ENCODE peak calls at places on chromosomes 16 and 17, in four cellular contexts. T is tibial artery, C is GM23338, U is A549. Y is an unnamed sample.

GRCh38 chr17:6097005-6097279 is 26.8 kb downstream of the WSCD1 start:
- DNase-seq in T (peak), C (no peak), U (no peak), Y (no peak)

GRCh38 chr16:86490859-86491642 is 19.3 kb upstream of the FOXF1 start:
- DNase-seq in T (no peak), C (no peak), U (no peak), Y (no peak)

GRCh38 chr17:69492410-69493071 is 78.0 kb downstream of the MAP2K6 start:
- DNase-seq in T (no peak), C (peak), U (peak), Y (no peak)

GRCh38 chr17:27602721-27603445 is 28.1 kb upstream of the LGALS9 start:
- DNase-seq in T (peak), C (peak), U (peak), Y (no peak)

GRCh38 chr17:70137451-70138230 is 31.7 kb upstream of the KCNJ2 start:
- DNase-seq in T (peak), C (peak), U (peak), Y (peak)

GRCh38 chr17:70119961-70120360 is 44.9 kb downstream of the KCNJ16 start:
- DNase-seq in T (no peak), C (no peak), U (no peak), Y (no peak)

GRCh38 chr16:55492756-55493380 is 13.9 kb downstream of the MMP2 start:
- DNase-seq in T (no peak), C (no peak), U (no peak), Y (no peak)

GRCh38 chr17:45292696-45293412 is 24.0 kb downstream of the MAP3K14 start:
- DNase-seq in T (no peak), C (no peak), U (no peak), Y (no peak)

GRCh38 chr16:28200661-28201060 is 11.1 kb downstream of the XPO6 start:
- DNase-seq in T (no peak), C (no peak), U (no peak), Y (no peak)

GRCh38 chr16:54930034-54930938 is at the start of gene IRX5:
- DNase-seq in T (peak), C (peak), U (peak), Y (peak)

GRCh38 chr17:6471531-6472465 is 27.5 kb downstream of the PIMREG start:
- DNase-seq in T (no peak), C (peak), U (peak), Y (no peak)

GRCh38 chr16:2056681-2057407 is 9.1 kb downstream of the TSC2 start:
- DNase-seq in T (no peak), C (peak), U (no peak), Y (no peak)

GRCh38 chr17:77528516-77529327 is 388.0 kb downstream of the SEC14L1 start:
- DNase-seq in T (peak), C (peak), U (no peak), Y (no peak)

GRCh38 chr17:64698725-64699124 is 36.6 kb upstream of the SMURF2 start:
- DNase-seq in T (no peak), C (no peak), U (no peak), Y (no peak)

GRCh38 chr17:37787055-37787720 is 42.3 kb upstream of the HNF1B start:
- DNase-seq in T (no peak), C (no peak), U (peak), Y (peak)

GRCh38 chr17:5793899-5794298 is 209.6 kb upstream of the NLRP1 start:
- DNase-seq in T (no peak), C (peak), U (no peak), Y (no peak)

GRCh38 chr16:52022177-52022576 is 524.8 kb downstream of the TOX3 start:
- DNase-seq in T (no peak), C (no peak), U (no peak), Y (no peak)

GRCh38 chr17:16934133-16934795 is 37.7 kb downstream of the TNFRSF13B start:
- DNase-seq in T (peak), C (no peak), U (no peak), Y (no peak)

GRCh38 chr17:49365667-49366066 is 3.6 kb upstream of the ZNF652 start:
- DNase-seq in T (no peak), C (peak), U (peak), Y (no peak)

GRCh38 chr17:77306790-77307478 is 166.2 kb downstream of the SEC14L1 start:
- DNase-seq in T (no peak), C (no peak), U (no peak), Y (no peak)

GRCh38 chr17:57623620-57624019 is 121.5 kb downstream of the CCDC182 start:
- DNase-seq in T (peak), C (no peak), U (no peak), Y (no peak)

GRCh38 chr16:11402051-11402744 is 56.9 kb downstream of the RMI2 start:
- DNase-seq in T (no peak), C (no peak), U (no peak), Y (no peak)

GRCh38 chr16:23155445-23156049 is 6.3 kb upstream of the USP31 start:
- DNase-seq in T (no peak), C (peak), U (no peak), Y (no peak)

GRCh38 chr17:38598536-38598935 is 7.2 kb downstream of the SRCIN1 start:
- DNase-seq in T (no peak), C (peak), U (peak), Y (peak)

GRCh38 chr17:30915833-30916611 is 5.7 kb upstream of the ADAP2 start:
- DNase-seq in T (no peak), C (no peak), U (no peak), Y (no peak)

GRCh38 chr17:52158450-52159042 is at the start of gene CA10:
- DNase-seq in T (no peak), C (peak), U (no peak), Y (no peak)

GRCh38 chr16:53756329-53756996 is 52.5 kb downstream of the FTO start:
- DNase-seq in T (no peak), C (no peak), U (no peak), Y (peak)

GRCh38 chr16:11333010-11333409 is 12.2 kb upstream of the RMI2 start:
- DNase-seq in T (no peak), C (no peak), U (no peak), Y (no peak)

GRCh38 chr17:77834170-77835115 is 124.1 kb upstream of the TNRC6C start:
- DNase-seq in T (peak), C (no peak), U (peak), Y (no peak)

DNA sequence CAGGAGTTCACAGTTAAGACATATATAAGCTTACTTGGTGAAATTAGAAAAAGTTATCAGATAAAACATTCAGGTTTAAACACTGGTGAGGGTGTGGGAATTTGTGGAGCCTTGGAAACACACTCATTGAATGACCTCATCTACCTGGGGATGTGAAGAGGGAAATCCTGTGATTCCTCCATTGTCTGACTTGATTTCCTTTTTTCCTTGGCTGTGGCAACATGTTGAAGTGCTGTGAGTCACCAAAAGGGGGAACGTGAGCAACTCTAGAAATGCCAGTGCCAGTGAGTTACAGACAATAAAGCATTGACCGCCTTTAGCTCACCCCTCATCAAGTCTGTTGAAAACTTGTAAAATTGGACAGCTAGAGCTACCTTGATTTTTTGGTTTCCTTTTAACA is 1.8 kb downstream of the HMOX2 start:
- DNase-seq in T (no peak), C (peak), U (no peak), Y (peak)
- TF ChIP-seq CTCF in T (no peak), C (peak), U (no peak), Y (peak)

DNA sequence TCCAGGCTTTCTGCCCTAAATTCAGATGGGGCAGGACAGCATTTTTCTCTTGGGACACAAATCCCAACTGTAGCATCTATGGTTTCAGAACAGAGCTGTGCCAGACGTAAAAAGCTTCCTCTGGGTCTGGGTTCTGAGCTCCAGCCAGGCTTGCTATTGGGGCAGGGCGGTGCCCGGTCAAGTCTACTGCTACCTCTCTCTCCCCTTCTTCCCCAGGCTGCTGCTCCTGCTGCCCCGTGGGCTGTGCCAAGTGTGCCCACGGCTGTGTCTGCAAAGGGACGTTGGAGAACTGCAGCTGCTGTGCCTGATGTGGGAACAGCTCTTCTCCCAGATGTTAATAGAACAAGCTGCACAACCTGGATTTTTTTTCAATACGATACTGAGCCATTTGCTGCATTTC is 1.1 kb downstream of the MT1M start:
- DNase-seq in T (peak), C (no peak), U (no peak), Y (no peak)
- TF ChIP-seq CTCF in T (no peak), C (no peak), U (no peak), Y (no peak)

GRCh38 chr16:13453938-13454553 is 465.9 kb upstream of the ERCC4 start:
- DNase-seq in T (no peak), C (peak), U (peak), Y (no peak)
- TF ChIP-seq CTCF in T (no peak), C (peak), U (peak), Y (peak)

DNA sequence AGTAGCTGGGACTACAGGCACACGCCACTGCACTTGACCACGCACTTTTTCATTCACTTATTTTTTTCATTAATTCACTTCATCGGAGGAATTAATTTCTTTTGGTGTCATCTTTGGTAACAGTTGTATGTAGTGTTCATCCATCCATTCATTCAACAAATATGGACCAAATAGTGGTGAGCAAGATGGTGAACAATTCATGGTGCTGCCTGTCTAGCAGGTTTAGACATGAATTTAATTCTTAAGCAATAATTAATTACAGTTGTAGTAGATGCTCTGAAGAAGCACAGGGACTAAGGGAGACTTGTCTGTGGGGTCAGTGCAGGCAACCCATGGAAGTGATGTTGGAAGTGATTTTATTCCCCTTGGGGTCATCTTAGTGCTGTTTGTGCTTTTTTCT is 22.4 kb downstream of the GDE1 start:
- DNase-seq in T (no peak), C (no peak), U (no peak), Y (no peak)
- TF ChIP-seq CTCF in T (no peak), C (no peak), U (no peak), Y (no peak)

GRCh38 chr17:41417576-41418015 is 6.8 kb downstream of the KRT37 start:
- DNase-seq in T (no peak), C (peak), U (peak), Y (no peak)
- TF ChIP-seq CTCF in T (no peak), C (peak), U (peak), Y (peak)

GRCh38 chr17:82912571-82913089 is 72.8 kb upstream of the ZNF750 start:
- DNase-seq in T (no peak), C (no peak), U (no peak), Y (no peak)

GRCh38 chr17:82915697-82916027 is 75.8 kb upstream of the ZNF750 start:
- DNase-seq in T (no peak), C (no peak), U (no peak), Y (no peak)

GRCh38 chr17:82913304-82914043 is 73.7 kb upstream of the ZNF750 start:
- DNase-seq in T (no peak), C (no peak), U (peak), Y (no peak)

GRCh38 chr17:82915010-82915696 is 75.3 kb upstream of the ZNF750 start:
- DNase-seq in T (no peak), C (peak), U (no peak), Y (no peak)

GRCh38 chr17:82914375-82914774 is 74.6 kb upstream of the ZNF750 start:
- DNase-seq in T (no peak), C (no peak), U (peak), Y (no peak)
- TF ChIP-seq CTCF in T (peak), C (no peak), U (no peak), Y (peak)

GRCh38 chr16:89972244-89973234 is 24.0 kb downstream of the DEF8 start:
- DNase-seq in T (peak), C (peak), U (peak), Y (no peak)
- TF ChIP-seq CTCF in T (no peak), C (no peak), U (no peak), Y (no peak)